ENCODE peak calls at places on chromosomes 11 and 22, in ten cellular contexts. V, X, H, W, I, Z, A, Y, S and D are unnamed samples.

GRCh38 chr11:8083088-8083395 is 2.0 kb downstream of the TUB start:
- DNase-seq in V (no peak), X (no peak), H (no peak), W (no peak), I (no peak), Z (no peak), A (no peak), Y (no peak), S (no peak), D (no peak)

GRCh38 chr22:20116376-20116950 is 559 bp downstream of the RANBP1 start:
- DNase-seq in V (no peak), X (no peak), H (no peak), W (no peak), I (no peak), Z (no peak), A (no peak), Y (no peak), S (no peak), D (no peak)

GRCh38 chr11:82929121-82929520 is 27.6 kb downstream of the DDIAS start:
- DNase-seq in V (no peak), X (no peak), H (no peak), W (no peak), I (no peak), Z (no peak), A (no peak), Y (no peak), S (no peak), D (no peak)

GRCh38 chr11:63941901-63942300 is 3.1 kb downstream of the NAA40 start:
- DNase-seq in V (no peak), X (no peak), H (no peak), W (no peak), I (no peak), Z (no peak), A (no peak), Y (no peak), S (no peak), D (no peak)

GRCh38 chr11:125638315-125638714 is 13.4 kb downstream of the CHEK1 start:
- DNase-seq in V (no peak), X (no peak), H (no peak), W (no peak), I (no peak), Z (no peak), A (no peak), Y (no peak), S (no peak), D (no peak)

GRCh38 chr11:33310720-33311500 is 53.7 kb downstream of the HIPK3 start:
- DNase-seq in V (peak), X (no peak), H (no peak), W (no peak), I (peak), Z (no peak), A (no peak), Y (no peak), S (no peak), D (peak)

GRCh38 chr22:43506487-43506886 is 94.7 kb downstream of the MPPED1 start:
- DNase-seq in V (no peak), X (no peak), H (no peak), W (no peak), I (no peak), Z (no peak), A (no peak), Y (no peak), S (no peak), D (no peak)

GRCh38 chr22:33515733-33516297 is 404.5 kb downstream of the LARGE1 start:
- DNase-seq in V (no peak), X (no peak), H (no peak), W (no peak), I (no peak), Z (no peak), A (no peak), Y (no peak), S (no peak), D (no peak)

GRCh38 chr11:34644669-34645406 is 23.9 kb downstream of the EHF start:
- DNase-seq in V (peak), X (no peak), H (no peak), W (no peak), I (peak), Z (peak), A (no peak), Y (no peak), S (no peak), D (peak)

GRCh38 chr11:86663741-86664140 is 8.7 kb downstream of the ME3 start:
- DNase-seq in V (no peak), X (no peak), H (no peak), W (no peak), I (no peak), Z (no peak), A (no peak), Y (no peak), S (no peak), D (no peak)

GRCh38 chr22:23500508-23501208 is 79.4 kb downstream of the IGLL1 start:
- DNase-seq in V (no peak), X (no peak), H (no peak), W (no peak), I (no peak), Z (no peak), A (no peak), Y (no peak), S (peak), D (no peak)

GRCh38 chr11:61820174-61820573 is 3.4 kb upstream of the FADS1 start:
- DNase-seq in V (peak), X (no peak), H (no peak), W (no peak), I (no peak), Z (peak), A (no peak), Y (no peak), S (no peak), D (peak)

GRCh38 chr22:43862074-43862881 is at the start of gene SULT4A1:
- DNase-seq in V (no peak), X (no peak), H (no peak), W (no peak), I (no peak), Z (no peak), A (no peak), Y (no peak), S (no peak), D (peak)

GRCh38 chr11:5279678-5280077 is 9.9 kb upstream of the HBE1 start:
- DNase-seq in V (no peak), X (no peak), H (no peak), W (no peak), I (no peak), Z (peak), A (no peak), Y (no peak), S (no peak), D (no peak)

GRCh38 chr11:128262463-128263345 is 324.7 kb downstream of the ETS1 start:
- DNase-seq in V (no peak), X (no peak), H (no peak), W (no peak), I (no peak), Z (no peak), A (no peak), Y (no peak), S (no peak), D (no peak)

GRCh38 chr11:74147199-74147929 is 23.4 kb downstream of the C2CD3 start:
- DNase-seq in V (no peak), X (no peak), H (no peak), W (no peak), I (no peak), Z (peak), A (no peak), Y (no peak), S (no peak), D (peak)

GRCh38 chr22:24434472-24435322 is 7.3 kb downstream of the ADORA2A start:
- DNase-seq in V (peak), X (peak), H (peak), W (peak), I (peak), Z (no peak), A (no peak), Y (peak), S (peak), D (no peak)